ENCODE peak calls at places on chromosome 7, in six cellular contexts. One of them, this sample, is unnamed.

GRCh38 chr7:37027557-37028341 is 303.5 kb upstream of the AOAH start:
- DNase-seq in cardiac fibroblast: no peak
- DNase-seq in lung: no peak
- DNase-seq in heart right ventricle: no peak
- DNase-seq in sigmoid colon: no peak
- DNase-seq in Calu3: no peak
- DNase-seq in this sample: no peak

GRCh38 chr7:159136442-159136841 is 8.2 kb downstream of the VIPR2 start:
- DNase-seq in sigmoid colon: no peak
- DNase-seq in cardiac fibroblast: no peak
- DNase-seq in Calu3: no peak
- DNase-seq in heart right ventricle: no peak
- DNase-seq in lung: no peak
- DNase-seq in this sample: no peak

GRCh38 chr7:41538810-41539724 is 163.8 kb downstream of the INHBA start:
- DNase-seq in cardiac fibroblast: peak
- DNase-seq in lung: no peak
- DNase-seq in sigmoid colon: no peak
- DNase-seq in heart right ventricle: no peak
- DNase-seq in Calu3: no peak
- DNase-seq in this sample: no peak

GRCh38 chr7:50393076-50393475 is 57.1 kb downstream of the FIGNL1 start:
- DNase-seq in sigmoid colon: no peak
- DNase-seq in cardiac fibroblast: no peak
- DNase-seq in Calu3: no peak
- DNase-seq in heart right ventricle: no peak
- DNase-seq in lung: no peak
- DNase-seq in this sample: no peak

GRCh38 chr7:127887631-127888030 is 143.6 kb downstream of the LRRC4 start:
- DNase-seq in sigmoid colon: no peak
- DNase-seq in Calu3: no peak
- DNase-seq in heart right ventricle: no peak
- DNase-seq in cardiac fibroblast: no peak
- DNase-seq in lung: no peak
- DNase-seq in this sample: no peak

GRCh38 chr7:19920200-19920599 is 146.8 kb upstream of the TMEM196 start:
- DNase-seq in heart right ventricle: no peak
- DNase-seq in sigmoid colon: no peak
- DNase-seq in lung: no peak
- DNase-seq in Calu3: no peak
- DNase-seq in cardiac fibroblast: peak
- DNase-seq in this sample: no peak

GRCh38 chr7:128431221-128431620 is 21.4 kb upstream of the IMPDH1 start:
- DNase-seq in lung: peak
- DNase-seq in cardiac fibroblast: peak
- DNase-seq in sigmoid colon: no peak
- DNase-seq in heart right ventricle: no peak
- DNase-seq in Calu3: peak
- DNase-seq in this sample: no peak

GRCh38 chr7:114150704-114151103 is 231.9 kb upstream of the PPP1R3A start:
- DNase-seq in heart right ventricle: no peak
- DNase-seq in cardiac fibroblast: no peak
- DNase-seq in Calu3: no peak
- DNase-seq in sigmoid colon: no peak
- DNase-seq in lung: no peak
- DNase-seq in this sample: no peak

GRCh38 chr7:82413237-82413636 is 30.3 kb downstream of the CACNA2D1 start:
- DNase-seq in sigmoid colon: no peak
- DNase-seq in lung: no peak
- DNase-seq in heart right ventricle: peak
- DNase-seq in Calu3: no peak
- DNase-seq in cardiac fibroblast: peak
- DNase-seq in this sample: no peak

GRCh38 chr7:87600130-87601124 is at the start of gene ABCB1:
- DNase-seq in heart right ventricle: peak
- DNase-seq in sigmoid colon: peak
- DNase-seq in cardiac fibroblast: peak
- DNase-seq in Calu3: peak
- DNase-seq in lung: peak
- DNase-seq in this sample: peak

GRCh38 chr7:96104984-96105383 is 216.9 kb downstream of the SLC25A13 start:
- DNase-seq in heart right ventricle: no peak
- DNase-seq in Calu3: no peak
- DNase-seq in cardiac fibroblast: no peak
- DNase-seq in sigmoid colon: no peak
- DNase-seq in lung: no peak
- DNase-seq in this sample: no peak

GRCh38 chr7:121433775-121434174 is 37.7 kb upstream of the FAM3C start:
- DNase-seq in cardiac fibroblast: no peak
- DNase-seq in sigmoid colon: no peak
- DNase-seq in lung: no peak
- DNase-seq in Calu3: no peak
- DNase-seq in heart right ventricle: no peak
- DNase-seq in this sample: no peak

GRCh38 chr7:4171029-4171786 is 510.9 kb upstream of the FOXK1 start:
- DNase-seq in lung: no peak
- DNase-seq in heart right ventricle: no peak
- DNase-seq in Calu3: no peak
- DNase-seq in sigmoid colon: no peak
- DNase-seq in cardiac fibroblast: no peak
- DNase-seq in this sample: no peak

GRCh38 chr7:68063171-68063570 is 1066.5 kb downstream of the TYW1 start:
- DNase-seq in heart right ventricle: no peak
- DNase-seq in lung: no peak
- DNase-seq in Calu3: no peak
- DNase-seq in sigmoid colon: no peak
- DNase-seq in cardiac fibroblast: no peak
- DNase-seq in this sample: no peak

GRCh38 chr7:149385195-149385955 is 75.5 kb downstream of the ZNF777 start:
- DNase-seq in sigmoid colon: no peak
- DNase-seq in lung: no peak
- DNase-seq in heart right ventricle: peak
- DNase-seq in cardiac fibroblast: no peak
- DNase-seq in Calu3: no peak
- DNase-seq in this sample: no peak

GRCh38 chr7:150514748-150515222 is at the start of gene GIMAP7:
- DNase-seq in heart right ventricle: peak
- DNase-seq in lung: no peak
- DNase-seq in cardiac fibroblast: no peak
- DNase-seq in sigmoid colon: no peak
- DNase-seq in Calu3: no peak
- DNase-seq in this sample: no peak

GRCh38 chr7:18978108-18978495 is 139.3 kb downstream of the TWIST1 start:
- DNase-seq in heart right ventricle: no peak
- DNase-seq in cardiac fibroblast: peak
- DNase-seq in sigmoid colon: no peak
- DNase-seq in Calu3: no peak
- DNase-seq in lung: no peak
- DNase-seq in this sample: no peak

GRCh38 chr7:90119178-90119971 is 34.9 kb upstream of the STEAP1 start:
- DNase-seq in lung: no peak
- DNase-seq in heart right ventricle: peak
- DNase-seq in cardiac fibroblast: peak
- DNase-seq in Calu3: peak
- DNase-seq in sigmoid colon: peak
- DNase-seq in this sample: peak

GRCh38 chr7:130372813-130373212 is 7.5 kb upstream of the CPA1 start:
- DNase-seq in Calu3: no peak
- DNase-seq in cardiac fibroblast: no peak
- DNase-seq in sigmoid colon: peak
- DNase-seq in lung: no peak
- DNase-seq in heart right ventricle: no peak
- DNase-seq in this sample: no peak
- TF ChIP-seq CTCF in Calu3: no peak
- TF ChIP-seq CTCF in cardiac fibroblast: no peak
- TF ChIP-seq CTCF in sigmoid colon: no peak
- TF ChIP-seq CTCF in lung: no peak
- TF ChIP-seq CTCF in heart right ventricle: no peak
- TF ChIP-seq CTCF in this sample: no peak

DNA sequence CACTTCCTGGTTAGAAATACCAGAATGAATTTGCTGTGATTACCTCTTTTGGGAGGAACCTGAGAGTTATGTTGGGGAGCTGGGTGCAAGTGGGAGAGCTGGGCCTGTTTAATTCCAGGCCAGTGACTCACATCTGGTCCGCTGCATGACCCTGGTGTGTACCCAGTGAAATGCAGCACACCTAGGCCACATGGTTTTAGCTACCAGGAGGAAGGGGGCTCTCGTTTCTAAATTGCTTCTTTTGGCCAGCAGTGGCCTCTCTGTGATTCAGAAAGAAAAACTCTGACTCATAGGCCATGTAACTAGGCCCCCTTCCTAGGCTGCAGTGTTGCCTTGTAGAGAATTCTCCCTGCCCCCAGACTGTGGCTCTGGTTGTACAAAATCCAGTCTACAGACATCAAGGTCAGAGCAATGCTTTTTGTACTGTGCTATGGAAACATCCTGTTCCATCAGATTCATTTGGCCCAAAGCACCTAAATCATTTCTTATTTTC is 6.7 kb downstream of the AGFG2 start:
- DNase-seq in sigmoid colon: peak
- DNase-seq in lung: no peak
- DNase-seq in cardiac fibroblast: peak
- DNase-seq in Calu3: peak
- DNase-seq in heart right ventricle: peak
- DNase-seq in this sample: peak
- TF ChIP-seq CTCF in sigmoid colon: no peak
- TF ChIP-seq CTCF in lung: no peak
- TF ChIP-seq CTCF in cardiac fibroblast: peak
- TF ChIP-seq CTCF in Calu3: no peak
- TF ChIP-seq CTCF in heart right ventricle: no peak
- TF ChIP-seq CTCF in this sample: no peak

DNA sequence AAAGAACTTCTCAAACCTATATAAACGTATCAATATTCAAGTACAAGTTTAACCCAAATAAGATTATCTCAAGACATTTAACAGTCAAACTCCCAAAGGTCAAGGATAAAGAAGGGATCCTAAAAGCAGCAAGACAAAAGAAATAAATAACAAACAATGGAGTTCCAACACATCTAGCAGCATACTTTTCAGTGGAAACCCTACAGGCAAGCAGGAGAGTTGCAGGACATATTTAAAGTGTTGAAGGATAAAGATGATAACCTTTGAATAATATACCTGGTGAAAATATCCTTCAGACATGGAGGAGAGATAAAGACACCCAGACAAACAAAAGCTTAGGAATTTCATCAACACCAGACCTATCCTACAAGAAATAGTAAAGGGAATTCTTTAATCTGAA is 82.8 kb downstream of the TES start:
- DNase-seq in sigmoid colon: no peak
- DNase-seq in lung: no peak
- DNase-seq in heart right ventricle: no peak
- DNase-seq in cardiac fibroblast: no peak
- DNase-seq in Calu3: no peak
- DNase-seq in this sample: no peak
- TF ChIP-seq CTCF in sigmoid colon: no peak
- TF ChIP-seq CTCF in lung: no peak
- TF ChIP-seq CTCF in heart right ventricle: no peak
- TF ChIP-seq CTCF in cardiac fibroblast: peak
- TF ChIP-seq CTCF in Calu3: no peak
- TF ChIP-seq CTCF in this sample: no peak

GRCh38 chr7:16098058-16098457 is 323.3 kb downstream of the CRPPA start:
- DNase-seq in cardiac fibroblast: peak
- DNase-seq in heart right ventricle: no peak
- DNase-seq in Calu3: no peak
- DNase-seq in lung: no peak
- DNase-seq in sigmoid colon: no peak
- DNase-seq in this sample: no peak

GRCh38 chr7:16099302-16099832 is 322.0 kb downstream of the CRPPA start:
- DNase-seq in lung: no peak
- DNase-seq in Calu3: no peak
- DNase-seq in heart right ventricle: no peak
- DNase-seq in sigmoid colon: no peak
- DNase-seq in cardiac fibroblast: no peak
- DNase-seq in this sample: no peak

GRCh38 chr7:16094651-16095050 is 326.7 kb downstream of the CRPPA start:
- DNase-seq in heart right ventricle: no peak
- DNase-seq in sigmoid colon: no peak
- DNase-seq in Calu3: no peak
- DNase-seq in lung: no peak
- DNase-seq in cardiac fibroblast: no peak
- DNase-seq in this sample: no peak

GRCh38 chr7:16092711-16093110 is 328.6 kb downstream of the CRPPA start:
- DNase-seq in cardiac fibroblast: no peak
- DNase-seq in Calu3: no peak
- DNase-seq in sigmoid colon: no peak
- DNase-seq in heart right ventricle: no peak
- DNase-seq in lung: no peak
- DNase-seq in this sample: no peak

GRCh38 chr7:16098585-16099179 is 322.7 kb downstream of the CRPPA start:
- DNase-seq in cardiac fibroblast: peak
- DNase-seq in heart right ventricle: peak
- DNase-seq in sigmoid colon: no peak
- DNase-seq in lung: no peak
- DNase-seq in Calu3: peak
- DNase-seq in this sample: no peak
- TF ChIP-seq CTCF in cardiac fibroblast: peak
- TF ChIP-seq CTCF in heart right ventricle: peak
- TF ChIP-seq CTCF in sigmoid colon: peak
- TF ChIP-seq CTCF in lung: peak
- TF ChIP-seq CTCF in Calu3: peak
- TF ChIP-seq CTCF in this sample: peak

DNA sequence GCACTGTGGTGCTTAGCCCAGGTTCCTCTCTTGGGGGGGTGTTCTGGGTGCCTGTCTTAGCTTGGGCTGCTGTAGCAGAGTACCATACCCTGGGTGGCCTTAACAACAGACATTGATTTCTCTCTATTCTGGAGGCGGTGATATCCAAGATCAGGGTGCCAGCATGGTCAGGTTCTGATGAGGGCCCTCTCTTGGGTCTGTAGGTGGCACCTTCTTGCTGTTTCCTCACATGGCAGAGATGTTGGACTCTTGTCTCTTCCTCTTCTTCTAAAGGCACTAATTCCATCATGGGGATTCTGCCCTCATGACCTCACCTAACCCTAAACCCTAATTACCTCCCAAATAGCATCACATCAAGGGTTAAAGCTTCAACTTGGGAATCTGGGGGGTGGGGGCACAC is 19.9 kb upstream of the CRHR2 start:
- DNase-seq in Calu3: no peak
- DNase-seq in sigmoid colon: no peak
- DNase-seq in lung: no peak
- DNase-seq in cardiac fibroblast: no peak
- DNase-seq in heart right ventricle: no peak
- DNase-seq in this sample: no peak
- TF ChIP-seq CTCF in Calu3: no peak
- TF ChIP-seq CTCF in sigmoid colon: no peak
- TF ChIP-seq CTCF in lung: no peak
- TF ChIP-seq CTCF in cardiac fibroblast: peak
- TF ChIP-seq CTCF in heart right ventricle: no peak
- TF ChIP-seq CTCF in this sample: no peak

DNA sequence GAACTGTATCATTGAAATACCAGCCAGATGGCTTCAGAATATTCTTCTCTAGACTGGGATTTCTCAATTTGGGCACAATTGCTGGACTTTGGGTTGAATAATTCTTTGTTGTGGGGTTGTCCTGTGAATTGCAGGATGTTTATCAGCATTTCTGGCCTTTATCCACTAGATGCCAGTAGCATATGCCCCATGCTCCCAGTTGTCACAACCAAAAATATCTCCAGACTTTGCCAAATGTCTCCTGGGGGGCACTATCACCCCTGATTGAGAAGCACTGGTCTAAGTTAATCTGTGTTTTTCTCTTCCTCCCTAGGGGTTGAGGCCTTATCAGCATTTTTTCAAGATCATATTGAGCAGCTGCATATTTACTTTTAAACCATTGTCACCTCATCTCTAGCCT is 204.9 kb upstream of the SP8 start:
- DNase-seq in heart right ventricle: no peak
- DNase-seq in lung: no peak
- DNase-seq in sigmoid colon: no peak
- DNase-seq in cardiac fibroblast: no peak
- DNase-seq in Calu3: no peak
- DNase-seq in this sample: no peak
- TF ChIP-seq CTCF in heart right ventricle: no peak
- TF ChIP-seq CTCF in lung: no peak
- TF ChIP-seq CTCF in sigmoid colon: no peak
- TF ChIP-seq CTCF in cardiac fibroblast: no peak
- TF ChIP-seq CTCF in Calu3: peak
- TF ChIP-seq CTCF in this sample: no peak